ENCODE peak calls at places on chromosomes 16 and 17, in eight cellular contexts. Z is pancreas, J is AG04450, D is adrenal gland, E is lower leg skin, G is fibroblast of the aortic adventitia, U is HL-60, X is MCF 10A. T is an unnamed sample.

GRCh38 chr16:47493358-47494337 is 32.5 kb downstream of the PHKB start:
- DNase-seq in Z (no peak), J (no peak), D (no peak), E (no peak), G (no peak), U (no peak), X (no peak), T (peak; percentile 40)

GRCh38 chr17:1511290-1511689 is 5.1 kb downstream of the INPP5K start:
- DNase-seq in Z (no peak), J (no peak), D (no peak), E (no peak), G (peak; percentile 52), U (no peak), X (peak; percentile 56), T (no peak)

GRCh38 chr17:66214893-66215528 is 14.2 kb downstream of the APOH start:
- DNase-seq in Z (no peak), J (no peak), D (no peak), E (no peak), G (no peak), U (no peak), X (no peak), T (no peak)

GRCh38 chr16:72013888-72014538 is 5.5 kb downstream of the DHODH start:
- DNase-seq in Z (no peak), J (no peak), D (peak; percentile 61), E (no peak), G (no peak), U (no peak), X (no peak), T (no peak)

GRCh38 chr16:10197003-10197402 is 14.8 kb upstream of the GRIN2A start:
- DNase-seq in Z (no peak), J (no peak), D (no peak), E (no peak), G (no peak), U (no peak), X (no peak), T (no peak)

GRCh38 chr17:50051606-50052005 is 4.3 kb upstream of the ITGA3 start:
- DNase-seq in Z (no peak), J (no peak), D (no peak), E (no peak), G (no peak), U (no peak), X (peak; percentile 59), T (no peak)

GRCh38 chr16:25066426-25066746 is 45.2 kb upstream of the LCMT1 start:
- DNase-seq in Z (no peak), J (no peak), D (no peak), E (no peak), G (no peak), U (no peak), X (no peak), T (peak; percentile 37)

GRCh38 chr16:3952342-3953131 is 72.0 kb upstream of the CREBBP start:
- DNase-seq in Z (no peak), J (no peak), D (peak; percentile 89), E (peak; percentile 94), G (peak; percentile 77), U (no peak), X (peak; percentile 45), T (peak; percentile 22)

GRCh38 chr16:80477838-80478237 is 63.0 kb upstream of the DYNLRB2 start:
- DNase-seq in Z (no peak), J (no peak), D (no peak), E (no peak), G (no peak), U (no peak), X (no peak), T (no peak)

GRCh38 chr17:9517396-9517795 is 58.2 kb downstream of the STX8 start:
- DNase-seq in Z (no peak), J (no peak), D (no peak), E (no peak), G (no peak), U (no peak), X (no peak), T (no peak)

GRCh38 chr16:57503366-57503765 is 17.1 kb upstream of the DOK4 start:
- DNase-seq in Z (no peak), J (no peak), D (no peak), E (no peak), G (no peak), U (no peak), X (no peak), T (no peak)

GRCh38 chr16:14405611-14406537 is 224.2 kb downstream of the PARN start:
- DNase-seq in Z (peak; percentile 59), J (no peak), D (no peak), E (peak; percentile 87), G (no peak), U (no peak), X (no peak), T (peak; percentile 82)

DNA sequence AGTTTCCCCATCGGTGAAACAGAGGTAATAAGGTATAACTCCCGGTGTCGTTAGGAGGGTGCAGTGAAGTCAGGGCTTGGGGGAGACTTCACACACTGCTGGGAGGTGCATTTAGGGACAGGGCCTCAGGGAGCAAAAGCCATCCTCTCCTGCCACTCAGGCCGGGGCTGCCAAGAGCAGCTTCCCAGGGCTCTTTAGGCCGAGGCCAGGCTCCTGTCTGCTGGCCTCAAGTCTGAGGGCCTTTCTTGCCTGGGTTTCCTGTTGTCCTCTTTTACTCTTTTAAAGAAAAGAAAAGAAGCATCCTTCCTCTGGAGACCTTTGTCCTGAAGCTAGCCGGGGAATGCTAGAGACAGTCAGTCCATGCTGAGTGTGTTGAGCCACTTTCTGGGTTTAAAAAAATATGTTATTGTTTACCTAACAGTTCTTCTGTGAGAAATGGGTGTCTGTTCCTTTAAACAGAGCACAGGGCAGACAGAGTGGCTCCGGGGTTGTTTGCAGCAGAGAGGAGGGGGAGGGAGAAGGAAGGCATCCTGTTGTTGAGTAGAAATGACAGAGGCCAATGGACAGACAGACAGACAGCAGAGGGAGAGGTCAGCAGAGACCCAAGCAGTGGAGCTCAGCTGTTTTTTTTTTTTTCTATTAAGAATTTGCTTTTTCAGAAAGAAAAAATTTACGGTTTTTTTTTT is 79.1 kb downstream of the C17orf67 start:
- DNase-seq in Z (no peak), J (no peak), D (no peak), E (no peak), G (no peak), U (no peak), X (peak; percentile 39), T (no peak)
- TF ChIP-seq CTCF in Z (no peak), J (no peak), D (no peak), E (no peak), G (no peak), U (no peak), X (no peak), T (no peak)

GRCh38 chr17:2835791-2836190 is 39.6 kb downstream of the RAP1GAP2 start:
- DNase-seq in Z (no peak), J (no peak), D (no peak), E (no peak), G (no peak), U (no peak), X (no peak), T (no peak)

GRCh38 chr17:2841606-2842005 is 45.4 kb downstream of the RAP1GAP2 start:
- DNase-seq in Z (no peak), J (no peak), D (no peak), E (no peak), G (no peak), U (no peak), X (no peak), T (no peak)

GRCh38 chr17:2842464-2842863 is 46.2 kb downstream of the RAP1GAP2 start:
- DNase-seq in Z (no peak), J (no peak), D (no peak), E (no peak), G (no peak), U (no peak), X (no peak), T (no peak)

DNA sequence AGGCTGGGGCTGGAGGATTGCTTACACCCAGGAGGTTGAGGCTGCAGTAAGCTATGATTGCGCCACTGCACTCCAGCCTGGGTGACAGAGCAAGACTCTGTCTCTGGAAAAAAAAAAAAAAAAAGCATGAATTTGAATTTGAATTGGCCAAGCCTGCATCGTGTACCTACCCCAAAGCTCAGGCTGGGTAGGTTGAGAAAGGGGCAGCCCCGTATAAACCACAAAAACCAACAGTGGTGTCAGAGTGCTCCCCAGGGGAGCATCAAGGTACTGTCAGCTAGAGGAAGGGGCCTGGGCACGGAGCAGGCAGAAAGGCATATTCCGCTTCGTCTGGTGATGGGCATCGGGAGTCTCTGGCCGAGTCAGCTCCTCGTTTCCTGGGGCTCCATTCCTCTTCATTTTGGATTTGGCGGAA is 40.9 kb downstream of the RAP1GAP2 start:
- DNase-seq in Z (no peak), J (no peak), D (no peak), E (no peak), G (no peak), U (no peak), X (no peak), T (peak; percentile 64)
- TF ChIP-seq CTCF in Z (no peak), J (no peak), D (no peak), E (no peak), G (no peak), U (no peak), X (no peak), T (peak; percentile 36)

GRCh38 chr16:89557230-89557935 is 3.1 kb upstream of the RPL13 start:
- DNase-seq in Z (peak; percentile 92), J (no peak), D (peak; percentile 93), E (peak; percentile 94), G (peak; percentile 68), U (peak; percentile 36), X (peak; percentile 68), T (peak; percentile 85)

GRCh38 chr16:89555780-89556179 is 4.7 kb upstream of the RPL13 start:
- DNase-seq in Z (no peak), J (no peak), D (no peak), E (no peak), G (no peak), U (no peak), X (no peak), T (no peak)

GRCh38 chr16:89556750-89557149 is 3.7 kb upstream of the RPL13 start:
- DNase-seq in Z (no peak), J (no peak), D (no peak), E (no peak), G (no peak), U (no peak), X (no peak), T (no peak)

GRCh38 chr16:89560413-89561194 is at the start of gene RPL13:
- DNase-seq in Z (peak; percentile 95), J (peak; percentile 86), D (peak; percentile 98), E (peak; percentile 98), G (peak; percentile 94), U (peak; percentile 79), X (peak; percentile 96), T (peak; percentile 99)

DNA sequence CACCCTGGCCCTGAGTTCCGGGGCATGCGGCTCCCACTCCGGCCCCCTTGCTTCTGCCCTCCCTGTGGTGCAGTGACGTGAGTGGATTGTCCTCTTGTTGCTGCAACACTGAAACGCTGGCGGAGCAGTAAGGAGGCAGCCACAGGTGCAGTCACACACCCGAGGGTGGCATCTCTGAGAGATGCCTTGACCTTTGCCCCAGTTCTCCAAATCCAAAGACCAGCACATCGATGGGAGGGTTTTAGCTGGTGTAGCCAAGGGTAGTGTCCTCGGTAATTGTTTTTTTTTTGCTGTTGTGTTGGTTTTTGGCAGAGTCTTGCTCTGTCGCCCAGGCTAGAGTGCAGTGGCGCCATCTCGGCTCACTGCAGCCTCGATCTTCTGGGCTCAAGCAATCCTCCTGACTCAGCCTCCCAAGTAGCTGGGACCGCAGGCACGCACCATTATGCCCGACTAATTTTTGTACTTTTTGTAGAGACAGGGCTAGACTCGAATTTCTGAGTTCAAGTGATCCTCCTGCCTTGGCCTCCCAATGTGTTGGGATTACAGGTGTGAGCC is 2.5 kb upstream of the RPL13 start:
- DNase-seq in Z (no peak), J (no peak), D (no peak), E (no peak), G (no peak), U (no peak), X (no peak), T (no peak)
- TF ChIP-seq CTCF in Z (no peak), J (no peak), D (no peak), E (no peak), G (no peak), U (no peak), X (no peak), T (no peak)

GRCh38 chr17:292531-293382 is 59.9 kb downstream of the RPH3AL start:
- DNase-seq in Z (peak; percentile 51), J (no peak), D (no peak), E (peak; percentile 70), G (no peak), U (no peak), X (no peak), T (no peak)
- TF ChIP-seq CTCF in Z (no peak), J (no peak), D (no peak), E (no peak), G (no peak), U (no peak), X (no peak), T (no peak)

T was measured in GM13976.